ENCODE peak calls at places on chromosomes 3 and 15, in nine cellular contexts. D is T-helper 2 cell; O is posterior cingulate gyrus; E is EL; C is T1000; R is naive thymus-derived CD4-positive, alpha-beta T cell; F is left ventricle myocardium inferior; A is left colon; J is cerebellum. G is an unnamed sample.

GRCh38 chr15:43749690-43750345 is 3.6 kb downstream of the PDIA3 start:
- DNase-seq in O (no peak), F (no peak), R (peak), A (no peak), D (peak), C (no peak), J (no peak), E (no peak), G (no peak)

GRCh38 chr3:152452318-152452717 is 183.6 kb downstream of the MBNL1 start:
- DNase-seq in F (no peak), O (no peak), E (peak), A (no peak), J (no peak), R (no peak), D (no peak), C (no peak), G (no peak)

GRCh38 chr15:56243117-56243773 is 434 bp downstream of the RFX7 start:
- DNase-seq in R (peak), A (peak), J (peak), O (peak), D (no peak), F (peak), E (peak), C (peak), G (peak)

GRCh38 chr3:102006812-102007485 is 157.6 kb downstream of the NFKBIZ start:
- DNase-seq in C (peak), R (no peak), A (no peak), J (no peak), O (no peak), F (peak), E (peak), D (no peak), G (no peak)

GRCh38 chr3:174202146-174202545 is 657.0 kb upstream of the NAALADL2 start:
- DNase-seq in E (no peak), D (no peak), J (peak), R (no peak), F (no peak), A (no peak), O (no peak), C (no peak), G (no peak)

GRCh38 chr3:127087441-127087840 is 104.5 kb downstream of the PLXNA1 start:
- DNase-seq in O (no peak), R (no peak), A (no peak), C (no peak), J (no peak), E (no peak), D (no peak), F (peak), G (no peak)

GRCh38 chr3:33000698-33001385 is 49.4 kb downstream of the CCR4 start:
- DNase-seq in C (no peak), A (no peak), R (no peak), E (no peak), O (no peak), J (no peak), D (no peak), F (no peak), G (no peak)

GRCh38 chr3:71694358-71694999 is 30.7 kb downstream of the EIF4E3 start:
- DNase-seq in J (no peak), R (no peak), O (no peak), A (peak), F (no peak), E (peak), D (no peak), C (no peak), G (no peak)

GRCh38 chr3:67692621-67693020 is 38.2 kb upstream of the SUCLG2 start:
- DNase-seq in R (no peak), J (no peak), F (no peak), C (no peak), D (no peak), A (no peak), E (no peak), O (no peak), G (no peak)

GRCh38 chr3:18740631-18741583 is 315.8 kb upstream of the SATB1 start:
- DNase-seq in O (no peak), E (no peak), F (no peak), A (no peak), J (no peak), C (no peak), D (peak), R (peak), G (no peak)

GRCh38 chr3:181459516-181459915 is 252.2 kb upstream of the SOX2 start:
- DNase-seq in E (no peak), R (no peak), O (no peak), D (no peak), F (no peak), C (no peak), A (no peak), J (no peak), G (no peak)

GRCh38 chr3:77467702-77468407 is 428.0 kb downstream of the ROBO2 start:
- DNase-seq in O (no peak), J (peak), D (no peak), E (no peak), C (no peak), A (no peak), F (peak), R (no peak), G (no peak)

GRCh38 chr3:104596551-104596950 is 770.2 kb upstream of the ALCAM start:
- DNase-seq in R (no peak), C (no peak), F (no peak), E (peak), O (no peak), D (no peak), A (no peak), J (peak), G (peak)

GRCh38 chr15:48940508-48940907 is 23.2 kb downstream of the SHC4 start:
- DNase-seq in F (no peak), C (peak), A (no peak), O (no peak), E (peak), D (no peak), J (no peak), R (no peak), G (no peak)

GRCh38 chr15:59168536-59168935 is 38.1 kb upstream of the LDHAL6B start:
- DNase-seq in D (no peak), E (peak), A (no peak), R (no peak), C (no peak), J (no peak), F (no peak), O (no peak), G (no peak)

GRCh38 chr3:110378481-110378880 is 693.1 kb upstream of the NECTIN3 start:
- DNase-seq in E (peak), D (no peak), C (no peak), A (no peak), R (no peak), J (no peak), O (no peak), F (no peak), G (no peak)

GRCh38 chr15:98154863-98155262 is 194.4 kb downstream of the ARRDC4 start:
- DNase-seq in F (no peak), J (no peak), E (peak), C (peak), R (no peak), D (no peak), A (no peak), O (no peak), G (no peak)

GRCh38 chr3:100902572-100902971 is 90.6 kb downstream of the ABI3BP start:
- DNase-seq in J (no peak), A (no peak), E (peak), O (no peak), F (no peak), D (no peak), C (no peak), R (no peak), G (no peak)

GRCh38 chr15:40104296-40104864 is 4.3 kb downstream of the BMF start:
- DNase-seq in J (no peak), R (no peak), O (no peak), D (no peak), A (no peak), E (no peak), F (no peak), C (no peak), G (no peak)

GRCh38 chr3:125386811-125387210 is 11.7 kb upstream of the ZNF148 start:
- DNase-seq in F (no peak), D (no peak), A (no peak), R (no peak), O (no peak), E (peak), C (no peak), J (no peak), G (no peak)

GRCh38 chr3:120560304-120561250 is 35.6 kb upstream of the NDUFB4 start:
- DNase-seq in F (no peak), E (peak), A (no peak), D (no peak), J (no peak), O (no peak), C (no peak), R (no peak), G (no peak)

GRCh38 chr15:79339588-79340314 is 28.8 kb downstream of the TMED3 start:
- DNase-seq in F (no peak), E (peak), A (no peak), D (no peak), J (peak), R (no peak), O (no peak), C (no peak), G (peak)

GRCh38 chr15:28873585-28874139 is 12.1 kb upstream of the APBA2 start:
- DNase-seq in F (no peak), C (no peak), R (peak), O (no peak), D (no peak), A (no peak), J (peak), E (no peak), G (peak)

GRCh38 chr15:89175617-89176191 is 45.7 kb downstream of the RLBP1 start:
- DNase-seq in E (no peak), F (no peak), J (no peak), R (no peak), C (no peak), D (no peak), O (no peak), A (no peak), G (no peak)

GRCh38 chr15:52037889-52038505 is 19.0 kb downstream of the MAPK6 start:
- DNase-seq in J (no peak), E (no peak), R (no peak), D (no peak), C (no peak), A (no peak), F (no peak), O (no peak), G (no peak)

GRCh38 chr3:64082917-64083587 is 59.8 kb upstream of the PSMD6 start:
- DNase-seq in A (no peak), F (no peak), R (no peak), J (no peak), C (no peak), D (no peak), O (no peak), E (no peak), G (no peak)

GRCh38 chr15:39135989-39136388 is 444.9 kb upstream of the THBS1 start:
- DNase-seq in R (no peak), A (no peak), O (no peak), E (peak), D (no peak), F (no peak), J (no peak), C (no peak), G (no peak)

GRCh38 chr3:169952045-169952444 is 14.6 kb upstream of the SEC62 start:
- DNase-seq in D (no peak), R (no peak), C (no peak), F (no peak), A (no peak), O (no peak), J (no peak), E (no peak), G (no peak)

GRCh38 chr3:163033652-163034051 is 1537.0 kb downstream of the OTOL1 start:
- DNase-seq in R (no peak), C (no peak), E (no peak), O (no peak), F (no peak), J (no peak), A (no peak), D (no peak), G (no peak)

GRCh38 chr3:23752126-23752525 is 53.6 kb upstream of the UBE2E1 start:
- DNase-seq in E (peak), C (no peak), O (no peak), R (no peak), A (no peak), J (no peak), D (no peak), F (no peak), G (no peak)

GRCh38 chr15:74958320-74958907 is 1.8 kb upstream of the RPP25 start:
- DNase-seq in F (peak), A (peak), C (no peak), D (no peak), J (no peak), O (no peak), R (no peak), E (peak), G (peak)

GRCh38 chr15:40055576-40056293 is 16.8 kb upstream of the SRP14 start:
- DNase-seq in E (no peak), J (peak), F (peak), A (peak), R (no peak), D (no peak), O (no peak), C (no peak), G (peak)

GRCh38 chr3:13086594-13086993 is 13.4 kb upstream of the IQSEC1 start:
- DNase-seq in C (no peak), J (no peak), F (no peak), O (no peak), A (no peak), E (no peak), R (no peak), D (no peak), G (no peak)

GRCh38 chr3:194198938-194199337 is 63.0 kb downstream of the HES1 start:
- DNase-seq in D (no peak), O (no peak), F (no peak), A (no peak), R (no peak), J (no peak), E (no peak), C (no peak), G (no peak)

GRCh38 chr3:49454457-49454856 is 15.6 kb upstream of the DAG1 start:
- DNase-seq in D (no peak), A (no peak), J (no peak), O (no peak), C (no peak), E (no peak), R (no peak), F (no peak), G (no peak)

GRCh38 chr3:120816728-120817127 is 74.2 kb downstream of the GTF2E1 start:
- DNase-seq in D (no peak), R (no peak), F (no peak), A (no peak), J (peak), O (peak), C (no peak), E (no peak), G (no peak)

GRCh38 chr3:43435706-43436105 is 149.4 kb downstream of the SNRK start:
- DNase-seq in A (no peak), O (no peak), R (no peak), E (no peak), C (no peak), F (no peak), D (no peak), J (no peak), G (no peak)

GRCh38 chr3:176974303-176974702 is 223.0 kb downstream of the TBL1XR1 start:
- DNase-seq in A (no peak), C (no peak), D (no peak), E (no peak), F (no peak), R (no peak), J (no peak), O (no peak), G (no peak)

GRCh38 chr15:62164500-62165028 is 521 bp downstream of the C2CD4B start:
- DNase-seq in E (peak), R (no peak), D (no peak), A (peak), O (no peak), C (no peak), J (no peak), F (peak), G (peak)